ENCODE peak calls at places on chromosome 22, in nine cellular contexts. A is activated naive CD4-positive, alpha-beta T cell treated with Interleukin-2 at 50 U/mL for 16 hours; C is putamen; R is amygdala; D is fibroblast of the aortic adventitia; S is astrocyte of the cerebellum; V is GM23248; I is H7; G is stimulated activated CD4-positive, alpha-beta T cell treated with anti-CD3 and anti-CD28 coated beads, Interleukin-4, amount 100 ng/mL, for 1 hour. J is an unnamed sample.

GRCh38 chr22:28883917-28884753 is 763 bp downstream of the ZNRF3 start:
- DNase-seq in A (peak; percentile 30), C (no peak), R (no peak), D (peak; percentile 30), S (no peak), V (peak; percentile 77), I (peak; percentile 86), G (peak; percentile 38), J (peak; percentile 41)

GRCh38 chr22:46162285-46162684 is 12.0 kb downstream of the PPARA start:
- DNase-seq in A (no peak), C (no peak), R (no peak), D (no peak), S (no peak), V (no peak), I (no peak), G (no peak), J (no peak)

GRCh38 chr22:44279059-44279340 is 33.8 kb downstream of the SHISAL1 start:
- DNase-seq in A (no peak), C (no peak), R (no peak), D (no peak), S (no peak), V (no peak), I (no peak), G (no peak), J (no peak)

GRCh38 chr22:32571764-32572163 is 97.2 kb downstream of the FBXO7 start:
- DNase-seq in A (no peak), C (no peak), R (no peak), D (no peak), S (no peak), V (no peak), I (no peak), G (no peak), J (no peak)

GRCh38 chr22:27752771-27753170 is 48.8 kb downstream of the MN1 start:
- DNase-seq in A (no peak), C (no peak), R (no peak), D (peak; percentile 85), S (no peak), V (peak; percentile 97), I (peak; percentile 27), G (no peak), J (no peak)

GRCh38 chr22:34105461-34106062 is 185.3 kb upstream of the LARGE1 start:
- DNase-seq in A (peak; percentile 4), C (peak; percentile 19), R (no peak), D (no peak), S (no peak), V (peak; percentile 22), I (peak; percentile 56), G (peak; percentile 8), J (peak; percentile 37)

GRCh38 chr22:17496843-17497242 is 66.5 kb upstream of the SLC25A18 start:
- DNase-seq in A (no peak), C (no peak), R (no peak), D (no peak), S (no peak), V (no peak), I (no peak), G (no peak), J (no peak)

GRCh38 chr22:30158277-30158676 is 78.0 kb downstream of the HORMAD2 start:
- DNase-seq in A (no peak), C (no peak), R (no peak), D (no peak), S (no peak), V (no peak), I (no peak), G (no peak), J (no peak)

GRCh38 chr22:23837911-23838685 is 708 bp downstream of the DERL3 start:
- DNase-seq in A (peak; percentile 6), C (no peak), R (no peak), D (no peak), S (no peak), V (no peak), I (peak; percentile 73), G (no peak), J (no peak)

GRCh38 chr22:41862530-41863266 is 29.8 kb downstream of the SREBF2 start:
- DNase-seq in A (peak; percentile 72), C (no peak), R (no peak), D (no peak), S (no peak), V (peak; percentile 53), I (no peak), G (peak; percentile 64), J (peak; percentile 81)

GRCh38 chr22:50507991-50508884 is at the start of gene NCAPH2:
- DNase-seq in A (peak; percentile 99), C (peak; percentile 97), R (peak; percentile 96), D (peak; percentile 97), S (peak; percentile 89), V (peak; percentile 99), I (peak; percentile 94), G (peak; percentile 97), J (peak; percentile 99)

GRCh38 chr22:40107244-40107643 is 70.5 kb upstream of the TNRC6B start:
- DNase-seq in A (no peak), C (no peak), R (no peak), D (peak; percentile 33), S (no peak), V (peak; percentile 41), I (no peak), G (no peak), J (no peak)

GRCh38 chr22:40654522-40655167 is 18.1 kb upstream of the MRTFA start:
- DNase-seq in A (no peak), C (no peak), R (peak; percentile 39), D (peak; percentile 81), S (no peak), V (peak; percentile 87), I (peak; percentile 58), G (no peak), J (no peak)

GRCh38 chr22:42939451-42939881 is 75.5 kb downstream of the PACSIN2 start:
- DNase-seq in A (no peak), C (no peak), R (no peak), D (peak; percentile 35), S (no peak), V (peak; percentile 43), I (no peak), G (no peak), J (no peak)